ENCODE peak calls at places on chromosomes 4 and X, in ten cellular contexts. U is progenitor cell of endocrine pancreas; L is T47D; V is T-helper 9 cell; G is NCI-H1105; N is stimulated activated CD8-positive, alpha-beta memory T cell treated with anti-CD3 and anti-CD28 coated beads, Interleukin-4, amount 100 ng/mL, for 1 hour; D is cerebellum; X is endothelial cell; R is GM12878; Q is small intestine. T is an unnamed sample.
A peak's percentile ranks its signal among the peaks of the same experiment; 100 is the strongest.

GRCh38 chr4:143773998-143774898 is 73.8 kb upstream of the FREM3 start:
- DNase-seq in N (no peak), R (peak; percentile 31), G (no peak), X (peak; percentile 45), U (peak; percentile 15), V (no peak), L (peak; percentile 5), D (no peak), Q (peak; percentile 51), T (peak; percentile 47)

GRCh38 chr4:72767903-72768817 is 199.1 kb upstream of the ADAMTS3 start:
- DNase-seq in G (no peak), R (no peak), L (no peak), N (no peak), D (no peak), X (no peak), Q (no peak), U (no peak), V (no peak), T (no peak)

GRCh38 chrX:153161952-153162351 is 17.1 kb upstream of the MAGEA1 start:
- DNase-seq in Q (no peak), N (no peak), R (no peak), U (no peak), G (no peak), D (no peak), V (no peak), L (no peak), X (no peak), T (no peak)

GRCh38 chr4:82745173-82745842 is 53.3 kb downstream of the SCD5 start:
- DNase-seq in V (no peak), G (no peak), R (no peak), D (no peak), X (no peak), L (no peak), U (no peak), N (no peak), Q (no peak), T (no peak)

GRCh38 chr4:180949825-180950224 is 1293.4 kb upstream of the TENM3 start:
- DNase-seq in Q (no peak), X (no peak), N (no peak), G (no peak), L (no peak), R (no peak), D (no peak), V (no peak), U (no peak), T (no peak)

GRCh38 chr4:25234390-25235367 is 846 bp downstream of the PI4K2B start:
- DNase-seq in R (peak; percentile 78), N (peak; percentile 1), Q (peak; percentile 86), X (peak; percentile 54), V (peak; percentile 13), G (no peak), L (no peak), D (peak; percentile 53), U (peak; percentile 29), T (peak; percentile 69)

GRCh38 chr4:188372856-188373255 is 233.6 kb downstream of the TRIML1 start:
- DNase-seq in G (no peak), D (no peak), V (no peak), L (no peak), N (no peak), R (no peak), Q (no peak), U (no peak), X (no peak), T (no peak)

GRCh38 chr4:119750771-119751170 is 122.2 kb upstream of the PDE5A start:
- DNase-seq in X (no peak), R (no peak), D (no peak), N (no peak), V (no peak), U (no peak), Q (no peak), G (no peak), L (no peak), T (no peak)

GRCh38 chr4:40264995-40265909 is 68.4 kb downstream of the RHOH start:
- DNase-seq in U (no peak), V (no peak), N (peak; percentile 29), G (no peak), D (no peak), L (no peak), R (no peak), Q (peak; percentile 45), X (no peak), T (no peak)

GRCh38 chr4:1056671-1057402 is 45.4 kb downstream of the FGFRL1 start:
- DNase-seq in X (no peak), Q (no peak), R (no peak), N (no peak), L (no peak), V (no peak), U (no peak), G (no peak), D (no peak), T (no peak)

GRCh38 chr4:148454835-148455234 is 12.6 kb upstream of the NR3C2 start:
- DNase-seq in X (no peak), U (no peak), Q (no peak), G (no peak), L (no peak), D (no peak), N (no peak), R (no peak), V (no peak), T (no peak)

GRCh38 chrX:125507119-125507518 is 187.4 kb downstream of the TEX13C start:
- DNase-seq in L (no peak), N (no peak), V (no peak), R (no peak), G (no peak), D (no peak), U (no peak), Q (no peak), X (no peak), T (no peak)

GRCh38 chr4:38160487-38161207 is 200.4 kb downstream of the PTTG2 start:
- DNase-seq in D (no peak), Q (peak; percentile 96), L (no peak), V (peak; percentile 10), X (no peak), R (peak; percentile 69), G (no peak), N (no peak), U (no peak), T (peak; percentile 36)

GRCh38 chrX:3651272-3651671 is 62.2 kb downstream of the PRKX start:
- DNase-seq in N (no peak), G (no peak), Q (peak; percentile 5), L (no peak), X (no peak), U (no peak), R (no peak), D (peak; percentile 10), V (no peak), T (no peak)

GRCh38 chr4:52795533-52795932 is 44.3 kb upstream of the ERVMER34-1 start:
- DNase-seq in Q (no peak), L (no peak), G (no peak), N (no peak), V (no peak), D (no peak), X (no peak), R (no peak), U (no peak), T (no peak)

GRCh38 chrX:43556207-43556606 is 99.9 kb upstream of the MAOA start:
- DNase-seq in G (no peak), N (no peak), X (no peak), U (no peak), V (no peak), D (no peak), L (no peak), R (no peak), Q (peak; percentile 72), T (no peak)

GRCh38 chr4:147829401-147830101 is 97.7 kb downstream of the ARHGAP10 start:
- DNase-seq in N (no peak), X (no peak), G (no peak), V (no peak), R (no peak), U (no peak), L (no peak), Q (no peak), D (no peak), T (no peak)

GRCh38 chrX:118973389-118974087 is 880 bp upstream of the LONRF3 start:
- DNase-seq in Q (peak; percentile 8), L (no peak), D (peak; percentile 15), V (no peak), R (no peak), N (no peak), X (no peak), G (no peak), U (no peak), T (no peak)

GRCh38 chrX:42770566-42770965 is 7.4 kb downstream of the PPP1R2C start:
- DNase-seq in X (no peak), U (no peak), G (no peak), V (no peak), N (no peak), D (no peak), R (no peak), L (no peak), Q (no peak), T (no peak)

GRCh38 chr4:108512615-108513505 is 107.5 kb upstream of the RPL34 start:
- DNase-seq in V (no peak), N (no peak), Q (peak; percentile 27), D (no peak), R (no peak), X (peak; percentile 40), G (peak; percentile 28), U (peak; percentile 44), L (peak; percentile 2), T (no peak)

GRCh38 chr4:41072021-41072777 is 142.1 kb downstream of the APBB2 start:
- DNase-seq in U (no peak), L (no peak), G (no peak), Q (no peak), V (no peak), R (peak; percentile 52), N (no peak), X (no peak), D (no peak), T (no peak)

GRCh38 chrX:85379174-85379907 is at the start of gene POF1B:
- DNase-seq in N (no peak), U (no peak), D (no peak), X (no peak), L (no peak), Q (peak; percentile 84), G (no peak), V (no peak), R (peak; percentile 23), T (no peak)

GRCh38 chrX:10045327-10046000 is 78.3 kb downstream of the CLDN34 start:
- DNase-seq in U (no peak), X (no peak), Q (no peak), V (no peak), L (no peak), R (no peak), N (no peak), G (no peak), D (no peak), T (no peak)

GRCh38 chrX:97026406-97026805 is 142.7 kb downstream of the RPA4 start:
- DNase-seq in R (no peak), D (no peak), X (peak; percentile 2), V (no peak), L (no peak), N (no peak), G (no peak), U (no peak), Q (no peak), T (no peak)

GRCh38 chrX:153670748-153671588 is 2.6 kb downstream of the PNCK start:
- DNase-seq in U (no peak), N (no peak), X (no peak), G (no peak), V (no peak), D (no peak), R (no peak), L (no peak), Q (no peak), T (no peak)

GRCh38 chr4:147576084-147576483 is 41.1 kb upstream of the TMEM184C start:
- DNase-seq in L (no peak), X (no peak), D (no peak), G (no peak), Q (no peak), N (no peak), V (no peak), R (no peak), U (no peak), T (no peak)

GRCh38 chr4:109672173-109672572 is 31.1 kb downstream of the CASP6 start:
- DNase-seq in R (no peak), N (no peak), U (no peak), V (no peak), X (no peak), L (no peak), Q (no peak), G (no peak), D (no peak), T (no peak)

GRCh38 chr4:98068495-98068894 is 74.8 kb downstream of the STPG2 start:
- DNase-seq in Q (no peak), G (no peak), R (no peak), D (no peak), U (no peak), L (no peak), X (no peak), V (no peak), N (no peak), T (no peak)

T was measured in GM12864.